ENCODE peak calls at places on chromosomes 2 and 18, in five cellular contexts. D is effector memory CD4-positive, alpha-beta T cell; L is HT1080; B is brain microvascular endothelial cell; H is amniotic stem cell. M is an unnamed sample.
A peak's percentile ranks its signal among the peaks of the same experiment; 100 is the strongest.

GRCh38 chr18:58766164-58766563 is 94.9 kb downstream of the MALT1 start:
- DNase-seq in D (no peak), L (no peak), B (no peak), H (no peak), M (no peak)

GRCh38 chr18:46213295-46213694 is 109.1 kb downstream of the HAUS1 start:
- DNase-seq in D (no peak), L (no peak), B (no peak), H (no peak), M (no peak)

GRCh38 chr2:3449106-3449505 is 69.6 kb downstream of the TRAPPC12 start:
- DNase-seq in D (no peak), L (no peak), B (no peak), H (no peak), M (no peak)

GRCh38 chr2:168884990-168885389 is 5.2 kb downstream of the SPC25 start:
- DNase-seq in D (no peak), L (peak; percentile 82), B (no peak), H (no peak), M (no peak)

GRCh38 chr2:144432921-144433320 is 87.0 kb downstream of the ZEB2 start:
- DNase-seq in D (no peak), L (no peak), B (no peak), H (no peak), M (no peak)

GRCh38 chr18:43661570-43661969 is 384.3 kb upstream of the SYT4 start:
- DNase-seq in D (no peak), L (peak; percentile 50), B (peak; percentile 66), H (peak; percentile 27), M (peak; percentile 17)

GRCh38 chr18:35131387-35132283 is 90.4 kb downstream of the MAPRE2 start:
- DNase-seq in D (no peak), L (peak; percentile 27), B (no peak), H (no peak), M (no peak)

GRCh38 chr18:69161383-69162028 is 239.2 kb upstream of the DOK6 start:
- DNase-seq in D (no peak), L (peak; percentile 1), B (peak; percentile 62), H (peak; percentile 8), M (no peak)

GRCh38 chr2:61504949-61505348 is 33.2 kb downstream of the XPO1 start:
- DNase-seq in D (no peak), L (no peak), B (no peak), H (no peak), M (no peak)

GRCh38 chr2:234075947-234076346 is 25.4 kb downstream of the SPP2 start:
- DNase-seq in D (no peak), L (no peak), B (no peak), H (no peak), M (no peak)

GRCh38 chr2:221997100-221997499 is 301.7 kb downstream of the PAX3 start:
- DNase-seq in D (no peak), L (peak; percentile 94), B (peak; percentile 78), H (peak; percentile 26), M (no peak)

GRCh38 chr18:75868031-75868430 is 440.5 kb upstream of the SMIM21 start:
- DNase-seq in D (no peak), L (no peak), B (no peak), H (no peak), M (no peak)

GRCh38 chr2:189498205-189498604 is 56.9 kb downstream of the WDR75 start:
- DNase-seq in D (no peak), L (no peak), B (no peak), H (no peak), M (no peak)

GRCh38 chr18:31992836-31993575 is 25.6 kb upstream of the RNF125 start:
- DNase-seq in D (no peak), L (no peak), B (peak; percentile 48), H (no peak), M (no peak)

GRCh38 chr2:39871291-39871761 is 92.3 kb upstream of the THUMPD2 start:
- DNase-seq in D (no peak), L (peak; percentile 88), B (peak; percentile 75), H (peak; percentile 91), M (no peak)

GRCh38 chr2:6896930-6897759 is 19.6 kb downstream of the RSAD2 start:
- DNase-seq in D (no peak), L (peak; percentile 45), B (no peak), H (peak; percentile 50), M (no peak)

GRCh38 chr2:239113164-239113563 is 265.3 kb downstream of the TWIST2 start:
- DNase-seq in D (no peak), L (no peak), B (no peak), H (no peak), M (no peak)

GRCh38 chr2:137925599-137925998 is 38.7 kb upstream of the HNMT start:
- DNase-seq in D (no peak), L (no peak), B (no peak), H (no peak), M (no peak)

GRCh38 chr2:91442246-91442905 is 2750.9 kb downstream of the RPIA start:
- DNase-seq in D (peak; percentile 17), L (no peak), B (no peak), H (no peak), M (no peak)

GRCh38 chr2:217903142-217903858 is 99.5 kb downstream of the TNS1 start:
- DNase-seq in D (no peak), L (no peak), B (no peak), H (no peak), M (no peak)

GRCh38 chr2:202375006-202375610 is 1.0 kb upstream of the BMPR2 start:
- DNase-seq in D (peak; percentile 15), L (no peak), B (peak; percentile 76), H (peak; percentile 32), M (no peak)

GRCh38 chr2:241771286-241772062 is 5.1 kb upstream of the GAL3ST2 start:
- DNase-seq in D (no peak), L (no peak), B (no peak), H (no peak), M (no peak)

GRCh38 chr2:101972621-101973434 is 18.9 kb upstream of the IL1R2 start:
- DNase-seq in D (no peak), L (peak; percentile 42), B (peak; percentile 70), H (no peak), M (no peak)

GRCh38 chr2:76678358-76679024 is 843.7 kb downstream of the LRRTM4 start:
- DNase-seq in D (no peak), L (no peak), B (no peak), H (no peak), M (no peak)

GRCh38 chr2:28869494-28870145 is 489 bp downstream of the TRMT61B start:
- DNase-seq in D (no peak), L (no peak), B (no peak), H (no peak), M (no peak)

GRCh38 chr2:197838036-197838435 is 33.6 kb downstream of the PLCL1 start:
- DNase-seq in D (no peak), L (peak; percentile 24), B (peak; percentile 43), H (no peak), M (peak; percentile 22)

GRCh38 chr2:174046172-174046571 is 81.0 kb upstream of the SP3 start:
- DNase-seq in D (no peak), L (no peak), B (no peak), H (no peak), M (no peak)

GRCh38 chr2:10072656-10073480 is 7.3 kb downstream of the CYS1 start:
- DNase-seq in D (peak; percentile 56), L (peak; percentile 82), B (peak; percentile 76), H (peak; percentile 17), M (peak; percentile 57)

GRCh38 chr2:26299488-26300092 is 46.4 kb upstream of the SELENOI start:
- DNase-seq in D (no peak), L (peak; percentile 44), B (peak; percentile 55), H (no peak), M (peak; percentile 27)

M was measured in brain pericyte.